ENCODE peak calls at places on chromosome 18, in six cellular contexts. Q, U, I, M, N and A are unnamed samples. For H3K4me1, the result is how much of the 10 kb centered on the place peaks cover.

GRCh38 chr18:12882416-12882815 is 1.6 kb downstream of the PTPN2 start:
- DNase-seq in Q (no peak), M (no peak), I (no peak), N (no peak), U (no peak), A (no peak)

GRCh38 chr18:58303363-58303762 is 259.3 kb downstream of the NEDD4L start:
- DNase-seq in U (no peak), N (no peak), M (no peak), I (no peak), Q (no peak), A (no peak)

GRCh38 chr18:27879540-27879939 is 297.4 kb downstream of the CDH2 start:
- DNase-seq in M (no peak), Q (no peak), N (no peak), I (no peak), U (no peak), A (no peak)

GRCh38 chr18:63970803-63971191 is 916 bp downstream of the SERPINB8 start:
- DNase-seq in M (no peak), U (peak), I (no peak), N (peak), Q (no peak), A (peak)

GRCh38 chr18:5543854-5544389 is at the start of gene EPB41L3:
- DNase-seq in N (peak), Q (no peak), U (peak), M (no peak), I (no peak), A (peak)

GRCh38 chr18:1147616-1148184 is 243.0 kb downstream of the ADCYAP1 start:
- DNase-seq in Q (no peak), M (no peak), I (no peak), N (no peak), U (no peak), A (no peak)

GRCh38 chr18:75538727-75539126 is 111.2 kb upstream of the SMIM21 start:
- DNase-seq in Q (no peak), I (no peak), U (no peak), N (no peak), M (no peak), A (no peak)

GRCh38 chr18:49447810-49448745 is 12.4 kb downstream of the DYM start:
- DNase-seq in Q (peak), I (no peak), N (no peak), U (peak), M (peak), A (no peak)

GRCh38 chr18:13366541-13366940 is 148.0 kb downstream of the LDLRAD4 start:
- DNase-seq in M (no peak), I (no peak), Q (no peak), N (no peak), U (no peak), A (no peak)

GRCh38 chr18:3713166-3713565 is 263.2 kb downstream of the TGIF1 start:
- DNase-seq in Q (no peak), I (no peak), U (no peak), M (no peak), N (no peak), A (no peak)
- H3K4me1 ChIP-seq in Q (under half), I (under half), U (under half), M (under half), N (under half), A (under half)

GRCh38 chr18:9825571-9826073 is 60.2 kb upstream of the TXNDC2 start:
- DNase-seq in I (no peak), U (peak), Q (peak), M (peak), N (no peak), A (no peak)

GRCh38 chr18:9828794-9829712 is 56.7 kb upstream of the TXNDC2 start:
- DNase-seq in N (no peak), U (no peak), I (no peak), M (peak), Q (no peak), A (no peak)

GRCh38 chr18:9827211-9827855 is 58.4 kb upstream of the TXNDC2 start:
- DNase-seq in U (no peak), M (no peak), Q (no peak), N (no peak), I (no peak), A (no peak)

GRCh38 chr18:9826666-9827065 is 59.1 kb upstream of the TXNDC2 start:
- DNase-seq in M (no peak), U (no peak), I (no peak), Q (no peak), N (no peak), A (no peak)

DNA sequence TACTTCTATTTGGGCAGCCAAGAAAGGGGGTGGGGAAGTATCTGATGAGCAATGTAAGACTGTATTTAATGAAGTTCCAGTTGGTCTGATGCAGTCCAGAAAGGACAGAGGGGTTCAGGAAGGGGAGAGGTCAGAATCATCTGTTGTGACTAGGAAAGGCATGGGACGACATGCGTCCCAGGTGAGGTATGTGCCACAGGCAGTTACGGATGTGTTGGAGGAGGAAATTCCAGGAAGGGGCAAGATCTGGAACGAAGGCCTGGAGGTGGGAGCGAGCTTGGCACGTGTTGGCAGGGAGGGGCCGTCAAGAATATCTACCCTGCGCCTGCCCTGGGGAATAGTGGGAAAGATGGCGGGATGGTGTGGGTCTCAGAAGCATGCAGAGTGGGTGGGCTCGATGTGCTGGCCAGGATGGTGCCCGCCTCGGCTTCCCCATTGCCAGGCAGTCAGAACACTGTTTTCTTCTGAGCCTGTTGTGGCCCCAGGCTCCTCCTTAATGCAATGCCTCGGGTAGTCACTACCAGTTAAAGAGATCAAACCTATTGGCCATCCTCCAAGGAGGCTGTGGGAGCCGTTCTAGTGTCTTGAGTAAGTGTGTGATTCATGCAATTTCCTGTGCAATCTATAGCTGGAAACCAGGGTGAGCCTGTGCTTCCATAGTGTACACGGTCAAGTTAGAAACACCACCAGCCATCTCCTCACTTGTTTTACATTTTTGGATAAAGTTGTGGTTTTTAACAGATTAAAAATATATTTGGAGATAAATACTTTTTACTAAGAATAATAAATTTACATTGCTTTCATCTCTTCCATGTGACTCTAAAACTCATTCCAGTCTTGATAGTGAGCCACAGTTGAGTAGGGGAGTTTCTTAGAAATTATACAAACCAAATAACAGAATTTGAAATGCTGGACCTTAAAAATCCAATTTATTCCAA is 57.6 kb upstream of the TXNDC2 start:
- DNase-seq in N (no peak), I (peak), M (peak), U (peak), Q (peak), A (peak)
- TF ChIP-seq POLR2A in N (no peak), I (no peak), M (no peak), U (no peak), Q (no peak), A (no peak)

GRCh38 chr18:3245853-3246635 is 1.6 kb upstream of the MYL12A start:
- DNase-seq in Q (peak), U (peak), M (peak), N (peak), I (peak), A (peak)

GRCh38 chr18:3246636-3247242 is 862 bp upstream of the MYL12A start:
- DNase-seq in Q (no peak), M (peak), I (no peak), U (peak), N (no peak), A (peak)

GRCh38 chr18:3248062-3248669 is 565 bp downstream of the MYL12A start:
- DNase-seq in U (peak), M (no peak), N (no peak), Q (no peak), I (no peak), A (peak)

GRCh38 chr18:3248670-3249359 is 1.2 kb downstream of the MYL12A start:
- DNase-seq in M (no peak), Q (peak), N (no peak), U (peak), I (no peak), A (no peak)

DNA sequence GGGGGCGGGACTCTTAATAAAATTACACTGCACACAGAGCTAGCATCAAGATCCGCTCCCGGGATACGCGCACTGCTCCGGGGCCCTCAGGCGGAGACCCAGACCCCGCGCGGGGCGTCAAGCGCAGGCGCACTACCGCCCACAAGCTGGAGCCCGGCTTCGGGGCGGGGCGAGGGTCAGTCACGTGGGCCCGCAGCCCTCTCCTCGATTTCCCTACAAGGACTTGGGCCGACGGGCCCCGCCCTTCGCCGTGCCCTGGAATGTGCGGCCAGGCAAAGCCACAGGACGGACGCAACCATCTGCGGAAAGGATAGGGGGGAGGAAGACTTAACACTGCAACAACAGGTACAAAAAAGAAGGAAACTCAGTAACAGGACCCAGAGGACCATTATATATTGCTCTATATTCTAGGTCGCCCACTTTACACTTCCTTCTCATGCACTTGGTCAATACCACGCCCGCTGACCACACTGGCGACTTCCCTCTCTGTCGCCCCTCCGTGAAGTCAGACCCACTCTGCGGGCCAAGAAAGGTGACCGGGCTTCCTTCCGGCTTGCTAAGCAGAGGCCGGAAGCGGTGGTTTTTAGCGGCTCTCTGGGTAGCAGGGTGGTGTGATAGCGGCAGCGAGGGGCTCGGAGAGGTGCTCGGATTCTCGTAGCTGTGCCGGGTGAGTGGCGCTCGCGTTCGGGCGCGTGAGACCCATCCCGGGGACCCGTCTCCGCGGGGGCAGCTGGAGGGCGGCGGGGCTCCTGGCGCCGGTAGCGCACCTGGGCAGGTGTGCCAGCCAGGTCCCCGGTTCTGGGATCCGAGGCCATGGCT is at the start of gene MYL12A:
- DNase-seq in Q (peak), N (peak), I (peak), M (peak), U (peak), A (peak)
- TF ChIP-seq EP300 in Q (no peak), N (no peak), I (no peak), M (peak), U (peak), A (no peak)

DNA sequence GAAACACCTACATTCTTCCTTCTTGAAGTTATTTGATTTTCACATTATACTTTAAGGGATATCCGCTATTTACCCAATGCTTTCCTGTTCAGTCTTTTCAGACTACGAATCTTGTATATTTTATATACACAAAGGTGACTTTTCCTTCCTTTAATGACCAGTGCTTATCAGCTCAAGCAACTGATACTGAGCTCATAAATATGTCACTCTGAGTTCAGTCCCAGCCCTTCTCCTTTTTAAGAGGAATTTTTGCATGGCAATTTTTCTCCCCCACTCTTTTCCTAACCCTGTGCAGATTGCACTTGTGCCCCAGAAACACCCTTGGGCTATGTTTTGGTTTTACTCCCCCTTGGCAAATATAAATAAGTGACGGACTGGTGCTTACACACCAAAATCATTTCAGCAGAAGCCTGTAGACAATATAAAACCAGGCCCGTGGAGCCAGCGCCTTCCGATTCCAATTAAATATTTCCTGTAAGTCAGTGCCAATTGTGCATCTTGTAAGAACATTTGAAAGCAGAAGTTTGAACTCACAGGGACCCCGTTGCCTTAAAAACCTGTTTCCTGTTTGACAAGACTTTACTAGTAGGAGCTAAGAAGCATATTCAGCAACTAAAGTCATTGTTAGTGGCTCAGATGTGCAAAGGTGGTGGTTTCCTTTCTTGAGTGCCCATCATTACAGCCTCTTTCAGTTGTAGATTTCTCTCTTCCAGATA is 66.3 kb upstream of the GATA6 start:
- DNase-seq in M (no peak), N (no peak), Q (no peak), U (no peak), I (no peak), A (no peak)
- H3K4me1 ChIP-seq in M (under half), N (under half), Q (under half), U (under half), I (under half), A (under half)

GRCh38 chr18:76565238-76566173 is 70.5 kb upstream of the ZNF516 start:
- DNase-seq in Q (peak), I (peak), M (peak), U (peak), N (peak), A (peak)
- TF ChIP-seq POLR2A in Q (no peak), I (no peak), M (no peak), U (no peak), N (no peak), A (no peak)

GRCh38 chr18:35703043-35703688 is 121.6 kb downstream of the GALNT1 start:
- DNase-seq in N (no peak), M (no peak), U (no peak), I (no peak), Q (peak), A (no peak)
- TF ChIP-seq EP300 in N (no peak), M (no peak), U (no peak), I (no peak), Q (no peak), A (no peak)

GRCh38 chr18:7808992-7809391 is 241.9 kb downstream of the PTPRM start:
- DNase-seq in I (no peak), N (no peak), M (no peak), Q (no peak), U (no peak), A (no peak)
- H3K4me1 ChIP-seq in I (under half), N (under half), M (under half), Q (half or more), U (under half), A (under half)

GRCh38 chr18:54357660-54358494 is at the start of the genes C18orf54 and STARD6:
- DNase-seq in Q (peak), M (peak), N (peak), I (peak), U (peak), A (peak)
- TF ChIP-seq POLR2A in Q (peak), M (peak), N (peak), I (no peak), U (peak), A (no peak)